ENCODE peak calls at places on chromosomes 6 and 20, in five cellular contexts. K is NAMALWA, E is HTR-8/SVneo, M is GM10248, O is AG09319. R is an unnamed sample.

GRCh38 chr6:116034327-116034726 is 26.4 kb downstream of the FRK start:
- DNase-seq in E (no peak), K (no peak), O (no peak), M (no peak), R (no peak)

GRCh38 chr20:64211874-64212658 is 43.5 kb upstream of the PCMTD2 start:
- DNase-seq in O (no peak), M (no peak), K (no peak), E (no peak), R (no peak)

GRCh38 chr6:3136361-3136760 is 17.9 kb downstream of the BPHL start:
- DNase-seq in M (no peak), O (no peak), E (no peak), K (no peak), R (no peak)

GRCh38 chr20:58843128-58843556 is 7.6 kb downstream of the GNAS-AS1 start:
- DNase-seq in E (no peak), O (no peak), M (no peak), K (no peak), R (no peak)

GRCh38 chr20:45104786-45105185 is 3.9 kb upstream of the KCNS1 start:
- DNase-seq in O (no peak), E (peak; percentile 76), M (no peak), K (no peak), R (no peak)

GRCh38 chr6:11123978-11124377 is 12.5 kb upstream of the ERVFRD-1 start:
- DNase-seq in O (no peak), M (no peak), E (no peak), K (no peak), R (no peak)

GRCh38 chr6:118932421-118932820 is 2.5 kb downstream of the MCM9 start:
- DNase-seq in E (no peak), K (no peak), M (no peak), O (no peak), R (no peak)

GRCh38 chr20:62523473-62524203 is 47.8 kb upstream of the GATA5 start:
- DNase-seq in M (peak; percentile 76), E (no peak), O (no peak), K (no peak), R (no peak)

GRCh38 chr20:48463916-48464315 is 363.9 kb downstream of the PREX1 start:
- DNase-seq in E (no peak), K (no peak), O (no peak), M (no peak), R (no peak)

GRCh38 chr6:15674690-15675386 is 12.0 kb upstream of the DTNBP1 start:
- DNase-seq in E (no peak), K (no peak), O (no peak), M (no peak), R (no peak)

GRCh38 chr6:23334360-23334759 is 765.0 kb downstream of the HDGFL1 start:
- DNase-seq in E (no peak), M (no peak), K (no peak), O (no peak), R (no peak)

GRCh38 chr20:59939052-59939878 is 840 bp downstream of the PPP1R3D start:
- DNase-seq in M (no peak), E (no peak), O (no peak), K (no peak), R (no peak)

GRCh38 chr6:162336359-162336758 is 391.2 kb downstream of the PRKN start:
- DNase-seq in O (no peak), K (no peak), E (no peak), M (no peak), R (no peak)

GRCh38 chr6:158996863-158997262 is 3.1 kb downstream of the RSPH3 start:
- DNase-seq in E (no peak), M (no peak), O (no peak), K (no peak), R (no peak)

GRCh38 chr6:156839591-156840001 is 62.4 kb downstream of the ARID1B start:
- DNase-seq in K (peak; percentile 21), O (no peak), E (no peak), M (no peak), R (no peak)

GRCh38 chr20:25065044-25065624 is 7.2 kb upstream of the ACSS1 start:
- DNase-seq in K (no peak), O (no peak), E (no peak), M (no peak), R (no peak)

GRCh38 chr6:22892452-22892851 is 323.1 kb downstream of the HDGFL1 start:
- DNase-seq in M (no peak), K (no peak), E (peak; percentile 79), O (peak; percentile 86), R (no peak)

GRCh38 chr6:112680076-112680475 is 332.9 kb downstream of the RFPL4B start:
- DNase-seq in O (no peak), E (no peak), K (no peak), M (no peak), R (no peak)

GRCh38 chr6:148269386-148269785 is 73.3 kb upstream of the SASH1 start:
- DNase-seq in M (no peak), K (no peak), O (no peak), E (no peak), R (no peak)

GRCh38 chr6:112202639-112203341 is 51.6 kb downstream of the LAMA4 start:
- DNase-seq in K (peak; percentile 16), M (peak; percentile 16), O (no peak), E (no peak), R (no peak)

GRCh38 chr6:157768304-157768703 is 54.7 kb upstream of the SNX9 start:
- DNase-seq in O (no peak), M (no peak), E (no peak), K (peak; percentile 72), R (no peak)

GRCh38 chr6:52667572-52667971 is 3.3 kb upstream of the TMEM14A start:
- DNase-seq in M (peak; percentile 24), K (peak; percentile 49), O (no peak), E (no peak), R (no peak)

GRCh38 chr6:27541212-27541931 is 68.5 kb upstream of the ZNF184 start:
- DNase-seq in M (no peak), O (no peak), K (peak; percentile 26), E (no peak), R (no peak)

R was measured in NCI-H1048.